ENCODE peak calls at places on chromosomes 5 and 9, in four cellular contexts. One of them, this sample, is unnamed.
A peak's percentile ranks its signal among the peaks of the same experiment; 100 is the strongest.

GRCh38 chr5:74865799-74866652 is at the start of gene FAM169A:
- DNase-seq in aorta: peak; percentile 75
- DNase-seq in ovary: peak; percentile 35
- DNase-seq in amniotic epithelial cell: peak; percentile 18
- DNase-seq in this sample: peak; percentile 72

GRCh38 chr5:25716680-25717079 is 1071.9 kb upstream of the CDH10 start:
- DNase-seq in ovary: no peak
- DNase-seq in aorta: no peak
- DNase-seq in amniotic epithelial cell: no peak
- DNase-seq in this sample: no peak

GRCh38 chr5:32504923-32505596 is 60.5 kb upstream of the ZFR start:
- DNase-seq in ovary: peak; percentile 53
- DNase-seq in aorta: no peak
- DNase-seq in amniotic epithelial cell: peak; percentile 93
- DNase-seq in this sample: peak; percentile 73

GRCh38 chr5:41246376-41246775 is 33.0 kb upstream of the C6 start:
- DNase-seq in aorta: no peak
- DNase-seq in amniotic epithelial cell: no peak
- DNase-seq in ovary: peak; percentile 26
- DNase-seq in this sample: no peak

GRCh38 chr5:36070687-36071571 is 4.2 kb upstream of the UGT3A2 start:
- DNase-seq in aorta: no peak
- DNase-seq in ovary: no peak
- DNase-seq in amniotic epithelial cell: no peak
- DNase-seq in this sample: no peak

GRCh38 chr5:145887976-145888574 is 15.3 kb upstream of the GRXCR2 start:
- DNase-seq in ovary: no peak
- DNase-seq in aorta: no peak
- DNase-seq in amniotic epithelial cell: peak; percentile 61
- DNase-seq in this sample: peak; percentile 4

GRCh38 chr9:101999441-101999840 is 261.0 kb upstream of the GRIN3A start:
- DNase-seq in amniotic epithelial cell: no peak
- DNase-seq in ovary: no peak
- DNase-seq in aorta: no peak
- DNase-seq in this sample: peak; percentile 72

GRCh38 chr9:133140174-133140505 is 19.1 kb upstream of the RALGDS start:
- DNase-seq in aorta: no peak
- DNase-seq in ovary: no peak
- DNase-seq in amniotic epithelial cell: no peak
- DNase-seq in this sample: no peak

GRCh38 chr9:135355466-135356420 is 123.8 kb upstream of the PPP1R26 start:
- DNase-seq in ovary: no peak
- DNase-seq in amniotic epithelial cell: no peak
- DNase-seq in aorta: no peak
- DNase-seq in this sample: no peak

GRCh38 chr5:93794954-93795353 is 53.6 kb upstream of the POU5F2 start:
- DNase-seq in ovary: no peak
- DNase-seq in amniotic epithelial cell: no peak
- DNase-seq in aorta: no peak
- DNase-seq in this sample: no peak

GRCh38 chr9:129145841-129146292 is 32.2 kb downstream of the IER5L start:
- DNase-seq in amniotic epithelial cell: peak; percentile 94
- DNase-seq in aorta: peak; percentile 90
- DNase-seq in ovary: peak; percentile 84
- DNase-seq in this sample: no peak

GRCh38 chr5:1792842-1793266 is 6.8 kb downstream of the MRPL36 start:
- DNase-seq in amniotic epithelial cell: peak; percentile 82
- DNase-seq in aorta: peak; percentile 38
- DNase-seq in ovary: no peak
- DNase-seq in this sample: peak; percentile 67

GRCh38 chr9:96719538-96720315 is 58.2 kb downstream of the ZNF510 start:
- DNase-seq in aorta: no peak
- DNase-seq in amniotic epithelial cell: no peak
- DNase-seq in ovary: no peak
- DNase-seq in this sample: no peak

GRCh38 chr9:79152306-79152705 is 419.5 kb upstream of the TLE4 start:
- DNase-seq in aorta: no peak
- DNase-seq in ovary: no peak
- DNase-seq in amniotic epithelial cell: no peak
- DNase-seq in this sample: no peak

GRCh38 chr5:10668697-10669096 is 92.3 kb downstream of the DAP start:
- DNase-seq in amniotic epithelial cell: peak; percentile 17
- DNase-seq in ovary: no peak
- DNase-seq in aorta: no peak
- DNase-seq in this sample: no peak

GRCh38 chr9:109826554-109826953 is 46.6 kb downstream of the PALM2AKAP2 start:
- DNase-seq in aorta: no peak
- DNase-seq in amniotic epithelial cell: no peak
- DNase-seq in ovary: no peak
- DNase-seq in this sample: no peak

GRCh38 chr9:34571180-34571800 is 18.2 kb downstream of the CNTFR start:
- DNase-seq in amniotic epithelial cell: no peak
- DNase-seq in aorta: no peak
- DNase-seq in ovary: no peak
- DNase-seq in this sample: no peak

GRCh38 chr9:71920456-71921189 is 9.2 kb downstream of the C9orf85 start:
- DNase-seq in amniotic epithelial cell: no peak
- DNase-seq in ovary: no peak
- DNase-seq in aorta: no peak
- DNase-seq in this sample: no peak

GRCh38 chr5:180286-180918 is 10.9 kb upstream of the LRRC14B start:
- DNase-seq in ovary: no peak
- DNase-seq in amniotic epithelial cell: no peak
- DNase-seq in aorta: no peak
- DNase-seq in this sample: no peak

GRCh38 chr5:126506079-126506478 is 82.9 kb downstream of the GRAMD2B start:
- DNase-seq in ovary: no peak
- DNase-seq in aorta: no peak
- DNase-seq in amniotic epithelial cell: no peak
- DNase-seq in this sample: no peak

GRCh38 chr9:33436445-33436844 is 10.9 kb downstream of the AQP3 start:
- DNase-seq in amniotic epithelial cell: no peak
- DNase-seq in aorta: no peak
- DNase-seq in ovary: no peak
- DNase-seq in this sample: no peak

GRCh38 chr5:14699159-14699558 is 34.6 kb downstream of the OTULIN start:
- DNase-seq in ovary: no peak
- DNase-seq in aorta: no peak
- DNase-seq in amniotic epithelial cell: no peak
- DNase-seq in this sample: no peak

GRCh38 chr9:12884736-12885395 is 110.0 kb downstream of the LURAP1L start:
- DNase-seq in amniotic epithelial cell: peak; percentile 94
- DNase-seq in ovary: no peak
- DNase-seq in aorta: no peak
- DNase-seq in this sample: no peak

GRCh38 chr5:66864240-66864884 is 268.2 kb downstream of the MAST4 start:
- DNase-seq in amniotic epithelial cell: peak; percentile 72
- DNase-seq in aorta: no peak
- DNase-seq in ovary: no peak
- DNase-seq in this sample: no peak

GRCh38 chr5:168796840-168797548 is 217.8 kb upstream of the PANK3 start:
- DNase-seq in amniotic epithelial cell: no peak
- DNase-seq in ovary: no peak
- DNase-seq in aorta: no peak
- DNase-seq in this sample: no peak

GRCh38 chr9:19424176-19424779 is 15.5 kb downstream of the ACER2 start:
- DNase-seq in aorta: no peak
- DNase-seq in amniotic epithelial cell: peak; percentile 44
- DNase-seq in ovary: no peak
- DNase-seq in this sample: no peak

GRCh38 chr5:1757511-1757910 is 42.1 kb downstream of the MRPL36 start:
- DNase-seq in aorta: peak; percentile 53
- DNase-seq in ovary: peak; percentile 1
- DNase-seq in amniotic epithelial cell: no peak
- DNase-seq in this sample: no peak

GRCh38 chr5:155260798-155261197 is 247.2 kb downstream of the KIF4B start:
- DNase-seq in ovary: no peak
- DNase-seq in aorta: no peak
- DNase-seq in amniotic epithelial cell: no peak
- DNase-seq in this sample: peak; percentile 11

GRCh38 chr9:72384710-72385475 is 19.9 kb upstream of the ZFAND5 start:
- DNase-seq in aorta: no peak
- DNase-seq in ovary: no peak
- DNase-seq in amniotic epithelial cell: peak; percentile 21
- DNase-seq in this sample: no peak

GRCh38 chr9:11500780-11501179 is 888.0 kb upstream of the PTPRD start:
- DNase-seq in aorta: no peak
- DNase-seq in ovary: no peak
- DNase-seq in amniotic epithelial cell: no peak
- DNase-seq in this sample: no peak

This sample was measured in NCI-H1417.